ENCODE peak calls at places on chromosomes 5 and 9, in eight cellular contexts. O, Q, A, Y, V, S, Z and T are unnamed samples.

GRCh38 chr5:87412417-87413115 is at the start of gene CCNH:
- DNase-seq in O (peak), Q (peak), A (peak), Y (peak), V (peak), S (peak), Z (peak), T (peak)

GRCh38 chr9:8643464-8643863 is 843.9 kb upstream of the DMAC1 start:
- DNase-seq in O (no peak), Q (no peak), A (no peak), Y (no peak), V (no peak), S (no peak), Z (no peak), T (no peak)

GRCh38 chr9:91037511-91038482 is 236.2 kb downstream of the SYK start:
- DNase-seq in O (peak), Q (no peak), A (peak), Y (peak), V (peak), S (no peak), Z (peak), T (no peak)

GRCh38 chr5:96172436-96172835 is 210.8 kb upstream of the ELL2 start:
- DNase-seq in O (no peak), Q (no peak), A (peak), Y (no peak), V (no peak), S (no peak), Z (peak), T (no peak)

GRCh38 chr5:128408622-128409021 is 129.4 kb downstream of the FBN2 start:
- DNase-seq in O (no peak), Q (no peak), A (no peak), Y (no peak), V (no peak), S (no peak), Z (peak), T (no peak)

GRCh38 chr5:102879741-102880140 is 124.6 kb downstream of the PAM start:
- DNase-seq in O (no peak), Q (no peak), A (no peak), Y (no peak), V (no peak), S (no peak), Z (no peak), T (no peak)

GRCh38 chr9:73151653-73152382 is at the start of gene ANXA1:
- DNase-seq in O (peak), Q (peak), A (peak), Y (peak), V (no peak), S (no peak), Z (peak), T (no peak)

GRCh38 chr5:119250946-119251901 is 104.6 kb upstream of the TNFAIP8 start:
- DNase-seq in O (no peak), Q (no peak), A (peak), Y (no peak), V (no peak), S (no peak), Z (peak), T (no peak)

GRCh38 chr5:133938932-133939331 is 29.5 kb downstream of the C5orf15 start:
- DNase-seq in O (no peak), Q (no peak), A (no peak), Y (peak), V (no peak), S (no peak), Z (no peak), T (no peak)

GRCh38 chr5:41246376-41246775 is 33.0 kb upstream of the C6 start:
- DNase-seq in O (peak), Q (no peak), A (peak), Y (no peak), V (no peak), S (no peak), Z (peak), T (no peak)

GRCh38 chr5:90308787-90309585 is 100.6 kb downstream of the CETN3 start:
- DNase-seq in O (no peak), Q (no peak), A (no peak), Y (no peak), V (no peak), S (no peak), Z (no peak), T (no peak)

GRCh38 chr5:116402235-116402634 is 172.4 kb downstream of the SEMA6A start:
- DNase-seq in O (no peak), Q (no peak), A (no peak), Y (no peak), V (no peak), S (no peak), Z (no peak), T (no peak)

GRCh38 chr9:69237702-69238295 is 63.7 kb downstream of the TJP2 start:
- DNase-seq in O (no peak), Q (no peak), A (no peak), Y (no peak), V (no peak), S (no peak), Z (no peak), T (no peak)

GRCh38 chr5:168481330-168481788 is 4.9 kb upstream of the RARS1 start:
- DNase-seq in O (no peak), Q (peak), A (no peak), Y (no peak), V (no peak), S (no peak), Z (no peak), T (no peak)

GRCh38 chr5:36403601-36404311 is 102.1 kb upstream of the RANBP3L start:
- DNase-seq in O (no peak), Q (no peak), A (peak), Y (no peak), V (no peak), S (no peak), Z (peak), T (no peak)

GRCh38 chr9:23945897-23946296 is 119.9 kb upstream of the ELAVL2 start:
- DNase-seq in O (no peak), Q (peak), A (no peak), Y (no peak), V (no peak), S (no peak), Z (no peak), T (no peak)

GRCh38 chr5:86126202-86126601 is 491.5 kb upstream of the COX7C start:
- DNase-seq in O (no peak), Q (no peak), A (no peak), Y (no peak), V (no peak), S (no peak), Z (no peak), T (no peak)

GRCh38 chr5:55440188-55440646 is 94.5 kb downstream of the PLPP1 start:
- DNase-seq in O (no peak), Q (peak), A (peak), Y (no peak), V (peak), S (peak), Z (peak), T (no peak)

GRCh38 chr9:136552117-136552685 is 6.4 kb upstream of the NOTCH1 start:
- DNase-seq in O (no peak), Q (peak), A (peak), Y (no peak), V (no peak), S (no peak), Z (peak), T (no peak)

GRCh38 chr9:136305822-136306690 is 2.2 kb upstream of the CCDC187 start:
- DNase-seq in O (no peak), Q (no peak), A (no peak), Y (no peak), V (peak), S (no peak), Z (no peak), T (no peak)

GRCh38 chr5:59768204-59769040 is 125.1 kb downstream of the PDE4D start:
- DNase-seq in O (no peak), Q (peak), A (peak), Y (peak), V (peak), S (peak), Z (peak), T (peak)

GRCh38 chr5:83265318-83265717 is 188.0 kb downstream of the XRCC4 start:
- DNase-seq in O (no peak), Q (no peak), A (no peak), Y (peak), V (peak), S (no peak), Z (peak), T (no peak)

DNA sequence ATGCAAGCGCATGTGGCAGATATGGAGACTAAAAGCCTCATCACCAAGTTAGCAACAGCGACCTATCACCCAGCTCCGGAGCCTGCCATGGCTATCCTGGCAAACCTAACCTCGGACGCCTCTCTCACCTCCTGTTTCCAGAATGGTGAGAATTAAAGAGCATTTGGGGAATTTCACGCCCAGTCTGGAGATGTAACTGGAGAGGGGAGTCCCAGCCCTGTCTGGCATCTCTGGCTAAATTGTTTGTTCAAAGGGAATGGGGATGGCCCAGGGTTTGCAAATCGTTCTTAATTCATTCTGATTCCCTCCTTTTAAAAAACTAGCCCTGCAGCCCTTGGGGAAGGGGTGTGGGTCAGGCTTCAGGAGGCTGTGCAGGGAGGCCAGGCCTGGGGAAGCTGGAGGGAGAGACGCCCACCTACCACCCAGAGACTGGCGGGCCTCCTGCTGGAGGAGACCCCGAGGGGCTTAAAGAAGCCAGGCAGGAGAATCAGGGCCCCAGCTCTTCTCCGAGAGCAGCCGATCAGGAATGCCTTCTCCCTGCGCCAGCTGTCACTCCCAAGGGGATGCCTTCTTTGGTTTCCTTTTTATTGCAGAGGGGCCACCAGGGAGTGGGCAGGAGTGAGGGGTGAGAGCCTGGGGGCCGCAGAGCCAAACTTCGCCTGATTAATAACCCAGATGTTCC is 971 bp upstream of the COL5A1 start:
- DNase-seq in O (no peak), Q (no peak), A (no peak), Y (no peak), V (no peak), S (no peak), Z (no peak), T (no peak)
- H3K27ac ChIP-seq in O (no peak), Q (no peak), A (peak), Y (peak), V (peak), S (no peak), Z (peak), T (no peak)

GRCh38 chr9:92404437-92404836 is at the start of gene OGN:
- DNase-seq in O (no peak), Q (no peak), A (peak), Y (no peak), V (no peak), S (no peak), Z (peak), T (no peak)

GRCh38 chr9:92405770-92406169 is 1.4 kb upstream of the OGN start:
- DNase-seq in O (no peak), Q (no peak), A (no peak), Y (no peak), V (no peak), S (no peak), Z (no peak), T (no peak)

GRCh38 chr9:92402359-92402758 is 2.0 kb downstream of the OGN start:
- DNase-seq in O (no peak), Q (no peak), A (no peak), Y (no peak), V (no peak), S (no peak), Z (no peak), T (no peak)

GRCh38 chr9:92403153-92403552 is 1.2 kb downstream of the OGN start:
- DNase-seq in O (no peak), Q (no peak), A (no peak), Y (no peak), V (no peak), S (no peak), Z (no peak), T (no peak)

GRCh38 chr9:92404031-92404430 is 347 bp downstream of the OGN start:
- DNase-seq in O (no peak), Q (no peak), A (no peak), Y (no peak), V (no peak), S (no peak), Z (no peak), T (no peak)
- H2AFZ ChIP-seq in O (no peak), Q (no peak), A (peak), Y (no peak), V (no peak), S (no peak), Z (no peak), T (no peak)

GRCh38 chr9:76828462-76828861 is 64.2 kb downstream of the PCA3 start:
- DNase-seq in O (no peak), Q (no peak), A (no peak), Y (no peak), V (no peak), S (no peak), Z (peak), T (no peak)
- H3K27ac ChIP-seq in O (no peak), Q (no peak), A (no peak), Y (no peak), V (no peak), S (no peak), Z (no peak), T (no peak)

GRCh38 chr5:81194633-81195333 is 38.3 kb upstream of the CKMT2 start:
- DNase-seq in O (peak), Q (peak), A (peak), Y (peak), V (peak), S (peak), Z (peak), T (peak)
- H2AFZ ChIP-seq in O (peak), Q (peak), A (peak), Y (peak), V (peak), S (peak), Z (peak), T (peak)

GRCh38 chr9:93196095-93197055 is 12.4 kb downstream of the WNK2 start:
- DNase-seq in O (no peak), Q (no peak), A (no peak), Y (no peak), V (no peak), S (no peak), Z (no peak), T (no peak)

GRCh38 chr9:93194584-93194983 is 10.6 kb downstream of the WNK2 start:
- DNase-seq in O (no peak), Q (no peak), A (no peak), Y (no peak), V (no peak), S (no peak), Z (no peak), T (no peak)

GRCh38 chr9:93192721-93193372 is 8.9 kb downstream of the WNK2 start:
- DNase-seq in O (no peak), Q (no peak), A (no peak), Y (no peak), V (no peak), S (no peak), Z (no peak), T (no peak)

GRCh38 chr9:93193373-93193725 is 9.4 kb downstream of the WNK2 start:
- DNase-seq in O (no peak), Q (no peak), A (no peak), Y (no peak), V (no peak), S (no peak), Z (no peak), T (no peak)

DNA sequence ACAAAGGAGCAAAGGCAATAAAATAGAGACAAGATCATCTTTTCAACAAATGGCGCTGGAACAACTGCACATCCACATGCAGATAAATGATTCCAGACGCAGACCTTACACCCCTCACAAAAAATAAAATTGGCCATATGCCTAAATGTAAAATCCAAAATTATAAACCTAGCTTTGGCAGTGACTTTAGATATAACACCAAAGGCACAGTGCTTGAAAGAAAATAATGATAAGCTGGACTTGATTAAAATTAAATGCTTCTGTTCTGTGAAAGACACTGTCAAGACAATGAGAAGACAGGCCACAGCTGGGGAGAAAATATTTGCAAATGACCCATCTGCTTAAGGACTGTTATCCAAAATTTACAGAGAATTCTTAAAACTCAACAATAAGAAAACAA is 10.0 kb downstream of the WNK2 start:
- DNase-seq in O (no peak), Q (no peak), A (no peak), Y (no peak), V (no peak), S (no peak), Z (no peak), T (no peak)
- H3K27ac ChIP-seq in O (no peak), Q (peak), A (no peak), Y (no peak), V (peak), S (no peak), Z (no peak), T (no peak)